ENCODE peak calls at places on chromosomes 7 and 10, in seven cellular contexts. W is iPS DF 6.9, K is aorta, V is fibroblast of lung, Z is left ventricle myocardium inferior, F is neural progenitor cell, B is psoas muscle. H is an unnamed sample. For H3K4me1 and H3K9me3, the result is how much of the 10 kb centered on the place peaks cover.

GRCh38 chr7:1956611-1957470 is 275.9 kb downstream of the MAD1L1 start:
- DNase-seq in W (no peak), F (no peak), K (no peak), V (no peak), Z (no peak), B (peak), H (no peak)

GRCh38 chr7:80151274-80151665 is 16.6 kb downstream of the GNAI1 start:
- DNase-seq in V (peak), B (no peak), F (no peak), Z (no peak), K (no peak), W (no peak), H (no peak)

GRCh38 chr7:27948856-27949255 is 208.9 kb downstream of the TAX1BP1 start:
- DNase-seq in B (no peak), V (no peak), K (no peak), F (no peak), W (no peak), Z (no peak), H (no peak)

GRCh38 chr7:7639847-7640220 is 718 bp upstream of the UMAD1 start:
- DNase-seq in W (no peak), V (peak), K (no peak), F (no peak), B (no peak), Z (no peak), H (no peak)

GRCh38 chr7:78479348-78479747 is 680.8 kb downstream of the PHTF2 start:
- DNase-seq in K (no peak), W (no peak), Z (no peak), B (no peak), F (no peak), V (peak), H (no peak)

GRCh38 chr10:3902809-3903410 is 117.9 kb upstream of the KLF6 start:
- DNase-seq in F (no peak), Z (no peak), V (peak), W (no peak), K (no peak), B (no peak), H (no peak)

GRCh38 chr7:1846331-1847065 is 176.4 kb downstream of the ELFN1 start:
- DNase-seq in F (no peak), Z (peak), W (no peak), K (peak), V (no peak), B (peak), H (no peak)

GRCh38 chr10:24556746-24557742 is 166.6 kb downstream of the ARHGAP21 start:
- DNase-seq in B (no peak), F (peak), V (peak), K (no peak), Z (no peak), W (peak), H (no peak)

GRCh38 chr7:132547806-132548205 is 28.5 kb downstream of the PLXNA4 start:
- DNase-seq in K (no peak), V (peak), Z (no peak), W (no peak), F (peak), B (no peak), H (no peak)

GRCh38 chr10:57624856-57625592 is 642.7 kb downstream of the IPMK start:
- DNase-seq in B (no peak), F (no peak), W (no peak), Z (no peak), K (no peak), V (peak), H (no peak)

GRCh38 chr7:36346260-36346831 is 43.3 kb upstream of the ANLN start:
- DNase-seq in F (no peak), W (no peak), V (no peak), K (no peak), B (no peak), Z (no peak), H (no peak)

GRCh38 chr7:7566651-7567611 is at the start of gene MIOS:
- DNase-seq in F (peak), Z (peak), W (peak), B (peak), K (peak), V (peak), H (peak)

GRCh38 chr7:134778941-134779740 is at the start of gene CALD1:
- DNase-seq in V (peak), W (peak), Z (peak), F (peak), K (peak), B (peak), H (peak)

GRCh38 chr7:14894826-14895225 is 7.7 kb downstream of the DGKB start:
- DNase-seq in W (no peak), F (no peak), K (no peak), B (no peak), V (no peak), Z (no peak), H (no peak)

GRCh38 chr10:46094931-46095755 is 49.1 kb upstream of the MSMB start:
- DNase-seq in V (no peak), B (no peak), Z (no peak), W (no peak), F (peak), K (no peak), H (no peak)

GRCh38 chr7:90897961-90898469 is 301.9 kb downstream of the CDK14 start:
- DNase-seq in F (no peak), V (peak), Z (no peak), B (no peak), K (no peak), W (no peak), H (no peak)

GRCh38 chr7:129522088-129522970 is 20.0 kb downstream of the SMKR1 start:
- DNase-seq in V (no peak), F (peak), Z (no peak), W (no peak), K (no peak), B (no peak), H (no peak)

GRCh38 chr7:26155531-26156375 is 3.8 kb downstream of the NFE2L3 start:
- DNase-seq in F (no peak), K (no peak), B (no peak), W (no peak), Z (no peak), V (peak), H (no peak)

GRCh38 chr7:119472398-119473038 is 800.5 kb upstream of the KCND2 start:
- DNase-seq in F (no peak), V (no peak), K (no peak), Z (no peak), B (no peak), W (no peak), H (no peak)

GRCh38 chr10:44386546-44387052 is 1.7 kb upstream of the CXCL12 start:
- DNase-seq in F (peak), Z (peak), W (no peak), V (peak), B (peak), K (peak), H (no peak)

GRCh38 chr10:30493609-30494530 is 59.9 kb downstream of the MAP3K8 start:
- DNase-seq in K (peak), F (no peak), V (peak), W (no peak), Z (peak), B (peak), H (peak)

GRCh38 chr10:76141376-76141775 is 710.0 kb downstream of the LRMDA start:
- DNase-seq in K (no peak), B (no peak), Z (no peak), V (no peak), F (no peak), W (no peak), H (no peak)

GRCh38 chr10:91410638-91411367 is 659 bp downstream of the HECTD2 start:
- DNase-seq in W (no peak), F (peak), Z (no peak), K (peak), V (peak), B (no peak), H (peak)

GRCh38 chr10:98696516-98696915 is 249.8 kb upstream of the HPS1 start:
- DNase-seq in K (no peak), Z (no peak), V (no peak), W (no peak), B (no peak), F (peak), H (no peak)

GRCh38 chr10:93749218-93749799 is 8.4 kb upstream of the LGI1 start:
- DNase-seq in B (no peak), W (peak), Z (no peak), V (peak), K (no peak), F (peak), H (no peak)

GRCh38 chr10:5297466-5297865 is 67.3 kb upstream of the UCN3 start:
- DNase-seq in B (peak), F (no peak), Z (peak), W (no peak), V (no peak), K (peak), H (no peak)

GRCh38 chr10:97800474-97800873 is 28.7 kb upstream of the SFRP5 start:
- DNase-seq in F (no peak), Z (no peak), V (no peak), W (no peak), B (no peak), K (no peak), H (no peak)

GRCh38 chr7:69256634-69257081 is 341.6 kb upstream of the AUTS2 start:
- DNase-seq in V (peak), K (peak), B (peak), Z (peak), F (no peak), W (no peak), H (peak)

GRCh38 chr10:28880551-28880950 is 203.2 kb downstream of the BAMBI start:
- DNase-seq in B (no peak), V (no peak), W (no peak), F (no peak), Z (no peak), K (no peak), H (no peak)

GRCh38 chr10:28883741-28884443 is 206.6 kb downstream of the BAMBI start:
- DNase-seq in V (no peak), B (no peak), K (no peak), Z (no peak), W (no peak), F (no peak), H (no peak)

GRCh38 chr10:28881483-28881882 is 204.2 kb downstream of the BAMBI start:
- DNase-seq in V (no peak), B (no peak), Z (no peak), W (no peak), F (no peak), K (no peak), H (no peak)

GRCh38 chr10:28878236-28878970 is 201.1 kb downstream of the BAMBI start:
- DNase-seq in W (no peak), B (no peak), F (no peak), V (peak), K (no peak), Z (no peak), H (no peak)

DNA sequence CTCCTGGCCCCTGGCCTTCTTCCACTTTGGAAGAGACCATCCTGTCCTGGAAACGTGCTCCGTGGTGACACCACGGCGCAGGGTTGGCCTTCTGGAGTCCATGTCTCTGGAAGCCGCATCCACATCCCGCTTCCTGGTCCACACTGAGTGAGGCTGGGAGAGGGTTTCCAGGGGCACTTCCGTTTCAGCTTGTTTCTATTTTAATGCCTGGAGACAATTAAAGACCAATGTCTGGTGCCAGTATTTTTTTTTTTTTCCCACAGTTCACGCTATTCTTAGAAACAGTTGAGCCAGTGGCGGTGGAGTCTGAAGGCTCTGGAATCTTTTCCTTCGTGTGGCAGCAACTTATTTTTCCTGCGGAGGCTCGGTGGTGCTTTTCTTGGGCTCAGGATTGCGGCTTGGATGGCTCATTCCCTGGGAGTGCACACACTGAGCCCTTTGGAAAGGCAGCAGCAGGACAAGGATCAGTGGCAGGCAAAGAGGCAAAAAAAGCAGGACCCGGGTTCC is 202.6 kb downstream of the BAMBI start:
- DNase-seq in Z (peak), B (no peak), V (no peak), W (no peak), K (peak), F (peak), H (no peak)
- H3K4me3 ChIP-seq in Z (peak), B (peak), V (no peak), W (no peak), K (no peak), F (no peak), H (no peak)

GRCh38 chr10:106217627-106218026 is 946.9 kb downstream of the SORCS1 start:
- DNase-seq in B (no peak), W (no peak), V (no peak), K (no peak), F (no peak), Z (no peak), H (no peak)
- H3K4me1 ChIP-seq in B (under half), W (under half), V (under half), K (under half), F (under half), Z (under half), H (under half)

GRCh38 chr7:34463830-34464229 is 194.2 kb upstream of the NPSR1 start:
- DNase-seq in F (no peak), W (no peak), Z (no peak), K (no peak), B (no peak), V (no peak), H (no peak)
- H3K9me3 ChIP-seq in F (under half), W (under half), Z (under half), K (under half), B (under half), V (under half), H (under half)

GRCh38 chr10:102773320-102773719 is 29.6 kb downstream of the WBP1L start:
- DNase-seq in B (no peak), Z (no peak), W (no peak), F (no peak), K (no peak), V (no peak), H (no peak)

GRCh38 chr10:102775973-102776669 is 32.4 kb downstream of the WBP1L start:
- DNase-seq in Z (peak), W (no peak), K (peak), B (peak), F (peak), V (peak), H (peak)

GRCh38 chr10:102773986-102774385 is 30.2 kb downstream of the WBP1L start:
- DNase-seq in V (peak), B (no peak), Z (peak), K (peak), W (no peak), F (no peak), H (no peak)

GRCh38 chr10:102776779-102777417 is 33.1 kb downstream of the WBP1L start:
- DNase-seq in Z (peak), B (peak), V (peak), W (no peak), K (peak), F (peak), H (no peak)

GRCh38 chr10:102775201-102775972 is 31.6 kb downstream of the WBP1L start:
- DNase-seq in W (no peak), V (no peak), Z (peak), F (no peak), K (peak), B (peak), H (no peak)
- H3K4me3 ChIP-seq in W (no peak), V (no peak), Z (peak), F (peak), K (no peak), B (peak), H (no peak)

DNA sequence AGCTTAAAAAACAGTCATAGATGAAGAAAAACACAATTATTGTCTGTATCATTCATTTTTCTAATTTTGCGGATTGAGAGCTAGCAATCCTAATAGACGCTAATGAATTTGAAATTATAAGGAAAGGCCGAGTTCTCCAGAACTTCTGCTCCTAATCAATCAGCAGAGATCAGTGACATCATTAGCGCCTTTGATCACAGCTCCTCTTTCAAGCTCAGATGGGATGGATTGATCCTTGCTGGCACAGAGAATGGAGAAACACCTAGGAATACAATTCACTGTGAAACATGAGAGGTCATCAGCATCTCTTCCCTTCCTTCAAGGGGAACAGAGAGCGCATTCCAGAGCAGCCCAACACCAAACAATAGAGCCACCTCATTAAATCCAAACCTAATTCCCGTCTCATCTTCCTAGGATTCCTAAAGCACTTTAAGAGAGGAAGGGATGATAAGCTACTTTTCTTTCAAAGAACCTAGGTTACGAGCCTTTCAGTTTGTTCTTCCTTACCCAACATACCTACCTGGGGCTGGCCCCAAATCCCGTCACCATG is 24.4 kb downstream of the GLI3 start:
- DNase-seq in V (no peak), W (no peak), B (no peak), Z (no peak), K (no peak), F (peak), H (no peak)
- H3K4me1 ChIP-seq in V (under half), W (under half), B (under half), Z (under half), K (under half), F (half or more), H (under half)

GRCh38 chr10:38102889-38103288 is 8.8 kb downstream of the ZNF37A start:
- DNase-seq in V (no peak), Z (no peak), B (no peak), K (no peak), F (no peak), W (no peak), H (no peak)
- H3K9me3 ChIP-seq in V (under half), Z (half or more), B (half or more), K (under half), F (under half), W (under half), H (half or more)

GRCh38 chr10:103282961-103283360 is 6.0 kb downstream of the INA start:
- DNase-seq in V (no peak), Z (no peak), B (no peak), K (no peak), W (no peak), F (no peak), H (no peak)
- H3K4me3 ChIP-seq in V (no peak), Z (no peak), B (no peak), K (no peak), W (no peak), F (no peak), H (no peak)

DNA sequence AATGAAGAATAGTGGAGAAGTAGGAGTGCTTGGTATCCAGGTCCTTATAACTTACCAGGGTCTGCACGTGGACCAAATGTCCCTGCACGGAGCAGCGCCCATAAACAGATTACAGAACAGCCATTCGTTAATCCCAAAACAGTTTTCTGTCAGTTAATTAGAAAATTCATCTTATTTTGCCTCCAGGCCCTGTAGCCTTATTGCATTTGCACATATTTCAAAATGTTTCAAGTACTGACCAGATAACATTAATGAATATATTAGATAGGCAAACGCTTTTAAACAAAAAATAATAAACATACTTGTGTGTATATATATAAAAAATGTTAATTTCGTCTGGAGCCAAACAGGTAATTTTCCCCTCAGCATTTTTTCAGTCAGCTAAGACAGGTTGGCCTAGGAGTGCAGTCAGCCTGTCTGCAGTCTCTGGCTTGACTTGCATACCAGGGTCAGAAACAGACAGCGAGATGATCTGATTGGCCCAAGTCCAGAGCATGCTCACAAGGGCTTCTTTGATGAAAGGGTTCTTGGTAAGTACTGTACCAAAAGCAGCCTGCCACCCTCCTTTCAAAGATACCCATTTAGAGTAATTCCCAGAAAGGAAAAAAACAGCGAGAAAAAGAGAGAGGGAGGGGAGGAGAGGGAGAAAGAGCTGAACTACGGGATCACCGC is 194.5 kb upstream of the TCF7L2 start:
- DNase-seq in B (no peak), K (no peak), F (peak), V (peak), W (no peak), Z (no peak), H (no peak)
- H3K4me1 ChIP-seq in B (under half), K (under half), F (under half), V (under half), W (under half), Z (under half), H (under half)

H was measured in mucosa of descending colon.